ENCODE peak calls at places on chromosomes 4 and X, in ten cellular contexts. O is left ventricle myocardium inferior; F is cardiac muscle cell; J is CD8-positive, alpha-beta T cell; N is mesendoderm; B is uterus; A is lung; H is keratinocyte; S is hepatocyte; M is PC-9. L is an unnamed sample. For H3K4me1 and H3K36me3, the result is how much of the 10 kb centered on the place peaks cover.

GRCh38 chr4:76704133-76704881 is 193.6 kb downstream of the SOWAHB start:
- DNase-seq in O (no peak), F (no peak), J (no peak), N (peak), B (no peak), A (peak), H (peak), S (peak), M (peak), L (no peak)

GRCh38 chr4:186726440-186727148 is 2.9 kb upstream of the FAT1 start:
- DNase-seq in O (peak), F (peak), J (no peak), N (peak), B (peak), A (peak), H (no peak), S (peak), M (peak), L (peak)

GRCh38 chr4:186166852-186167512 is 24.4 kb upstream of the CYP4V2 start:
- DNase-seq in O (no peak), F (no peak), J (no peak), N (no peak), B (no peak), A (no peak), H (no peak), S (peak), M (no peak), L (no peak)

GRCh38 chrX:16589826-16590225 is 60.1 kb upstream of the S100G start:
- DNase-seq in O (no peak), F (no peak), J (no peak), N (no peak), B (no peak), A (no peak), H (no peak), S (peak), M (no peak), L (no peak)

GRCh38 chr4:161642708-161643107 is 521.1 kb downstream of the FSTL5 start:
- DNase-seq in O (no peak), F (no peak), J (no peak), N (no peak), B (no peak), A (no peak), H (no peak), S (no peak), M (no peak), L (no peak)

GRCh38 chrX:84187501-84188319 is at the start of gene RPS6KA6:
- DNase-seq in O (peak), F (peak), J (no peak), N (peak), B (peak), A (no peak), H (no peak), S (peak), M (no peak), L (peak)

GRCh38 chr4:119328695-119329094 is 6.8 kb upstream of the FABP2 start:
- DNase-seq in O (no peak), F (no peak), J (no peak), N (no peak), B (no peak), A (no peak), H (no peak), S (no peak), M (no peak), L (no peak)

GRCh38 chrX:16786791-16787735 is 797 bp downstream of the TXLNG start:
- DNase-seq in O (no peak), F (peak), J (peak), N (no peak), B (peak), A (no peak), H (no peak), S (peak), M (peak), L (peak)

GRCh38 chrX:16719334-16720084 is at the start of gene SYAP1:
- DNase-seq in O (peak), F (peak), J (peak), N (peak), B (peak), A (peak), H (peak), S (peak), M (peak), L (peak)

GRCh38 chr4:40395908-40396806 is 61.0 kb downstream of the CHRNA9 start:
- DNase-seq in O (peak), F (peak), J (no peak), N (peak), B (peak), A (peak), H (no peak), S (peak), M (peak), L (no peak)

GRCh38 chr4:1024882-1025552 is 13.6 kb downstream of the FGFRL1 start:
- DNase-seq in O (no peak), F (no peak), J (no peak), N (no peak), B (no peak), A (no peak), H (no peak), S (no peak), M (no peak), L (no peak)

GRCh38 chrX:123962794-123963373 is 1.4 kb downstream of the STAG2 start:
- DNase-seq in O (peak), F (peak), J (peak), N (peak), B (peak), A (peak), H (no peak), S (peak), M (peak), L (peak)

GRCh38 chr4:8177544-8177943 is 18.9 kb upstream of the ABLIM2 start:
- DNase-seq in O (no peak), F (no peak), J (no peak), N (no peak), B (no peak), A (no peak), H (no peak), S (no peak), M (no peak), L (no peak)
- H3K4me1 ChIP-seq in O (under half), F (under half), J (under half), N (under half), B (under half), A (under half), H (under half), S (under half), M (under half), L (under half)

GRCh38 chr4:175306436-175306835 is 388.3 kb downstream of the ADAM29 start:
- DNase-seq in O (no peak), F (no peak), J (no peak), N (no peak), B (no peak), A (no peak), H (no peak), S (peak), M (no peak), L (no peak)

GRCh38 chr4:175309041-175309440 is 390.9 kb downstream of the ADAM29 start:
- DNase-seq in O (no peak), F (no peak), J (no peak), N (no peak), B (no peak), A (no peak), H (no peak), S (no peak), M (no peak), L (no peak)

GRCh38 chr4:175308236-175308635 is 390.1 kb downstream of the ADAM29 start:
- DNase-seq in O (no peak), F (no peak), J (no peak), N (no peak), B (no peak), A (no peak), H (no peak), S (no peak), M (no peak), L (no peak)
- H3K36me3 ChIP-seq in O (under half), F (under half), J (under half), N (under half), B (under half), A (under half), H (under half), S (under half), M (under half), L (under half)

DNA sequence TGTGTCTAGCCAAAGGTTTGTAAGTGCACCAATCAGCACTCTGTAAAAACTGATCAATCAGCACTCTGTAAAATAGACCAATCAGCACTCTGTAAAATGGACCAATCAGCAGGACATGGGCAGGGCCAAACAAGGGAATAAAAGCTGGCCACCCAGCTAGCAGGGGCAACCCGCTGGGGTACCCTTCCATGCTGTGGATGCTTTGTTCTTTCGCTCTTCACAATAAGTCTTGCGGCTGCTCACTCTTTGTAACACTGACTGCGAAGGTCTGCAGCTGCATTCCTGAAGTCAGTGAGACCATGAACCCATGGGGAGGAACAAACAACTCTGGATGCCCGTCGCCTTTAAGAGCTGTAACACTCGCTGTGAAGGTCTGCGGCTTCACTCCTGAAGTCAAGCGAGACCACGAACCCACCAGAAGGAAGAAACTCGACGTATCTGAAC is 14.3 kb downstream of the HNRNPDL start:
- DNase-seq in O (no peak), F (no peak), J (no peak), N (no peak), B (no peak), A (no peak), H (no peak), S (no peak), M (no peak), L (no peak)
- H3K4me3 ChIP-seq in O (no peak), F (no peak), J (no peak), N (no peak), B (no peak), A (no peak), H (no peak), S (no peak), M (no peak), L (no peak)

GRCh38 chr4:30865676-30866075 is 145.5 kb downstream of the PCDH7 start:
- DNase-seq in O (no peak), F (no peak), J (no peak), N (no peak), B (no peak), A (no peak), H (no peak), S (no peak), M (no peak), L (no peak)
- H3K4me1 ChIP-seq in O (half or more), F (under half), J (under half), N (under half), B (under half), A (under half), H (under half), S (under half), M (under half), L (under half)

GRCh38 chrX:132834109-132834508 is 124.3 kb downstream of the HS6ST2 start:
- DNase-seq in O (no peak), F (no peak), J (no peak), N (no peak), B (no peak), A (no peak), H (no peak), S (no peak), M (no peak), L (no peak)

GRCh38 chrX:132834741-132835140 is 123.7 kb downstream of the HS6ST2 start:
- DNase-seq in O (no peak), F (no peak), J (no peak), N (no peak), B (no peak), A (no peak), H (no peak), S (no peak), M (no peak), L (no peak)

GRCh38 chrX:132837971-132838370 is 120.5 kb downstream of the HS6ST2 start:
- DNase-seq in O (no peak), F (no peak), J (no peak), N (no peak), B (no peak), A (no peak), H (no peak), S (peak), M (no peak), L (no peak)

GRCh38 chrX:132837126-132837525 is 121.3 kb downstream of the HS6ST2 start:
- DNase-seq in O (no peak), F (no peak), J (no peak), N (no peak), B (no peak), A (no peak), H (peak), S (peak), M (peak), L (no peak)

GRCh38 chrX:132836471-132836870 is 122.0 kb downstream of the HS6ST2 start:
- DNase-seq in O (no peak), F (no peak), J (no peak), N (no peak), B (no peak), A (no peak), H (no peak), S (no peak), M (no peak), L (no peak)
- H3K36me3 ChIP-seq in O (under half), F (under half), J (under half), N (under half), B (under half), A (under half), H (under half), S (under half), M (under half), L (under half)

GRCh38 chr4:94759767-94760211 is 2.0 kb downstream of the BMPR1B start:
- DNase-seq in O (no peak), F (no peak), J (no peak), N (no peak), B (no peak), A (no peak), H (no peak), S (no peak), M (no peak), L (no peak)
- H3K4me3 ChIP-seq in O (no peak), F (no peak), J (no peak), N (no peak), B (no peak), A (no peak), H (no peak), S (no peak), M (no peak), L (no peak)